ENCODE peak calls at places on chromosomes 7 and 10, in ten cellular contexts. J is brain microvascular endothelial cell, D is cardiac fibroblast, B is ovary, O is esophagus squamous epithelium, G is lower leg skin, P is tibial artery, L is thoracic aorta, Y is cardiac muscle cell, A is tibial nerve. N is an unnamed sample.

GRCh38 chr7:13990319-13990983 is 985 bp upstream of the ETV1 start:
- DNase-seq in G (peak), O (no peak), P (peak), A (no peak), D (peak), L (peak), J (peak), B (no peak), Y (peak), N (peak)

GRCh38 chr10:122777515-122778059 is 68.1 kb downstream of the CUZD1 start:
- DNase-seq in B (no peak), A (no peak), P (no peak), D (no peak), O (no peak), J (no peak), Y (no peak), G (no peak), L (no peak), N (no peak)

GRCh38 chr10:122127943-122128342 is 139.0 kb downstream of the TACC2 start:
- DNase-seq in G (no peak), J (peak), A (no peak), O (no peak), L (no peak), D (no peak), Y (peak), P (peak), B (no peak), N (no peak)

GRCh38 chr7:27167916-27168264 is 2.6 kb upstream of the HOXA9 start:
- DNase-seq in B (no peak), D (no peak), G (no peak), A (no peak), L (no peak), P (peak), O (no peak), J (no peak), Y (no peak), N (no peak)

GRCh38 chr7:134927723-134928122 is 58.6 kb upstream of the AGBL3 start:
- DNase-seq in Y (no peak), B (no peak), O (no peak), P (no peak), G (no peak), L (no peak), J (no peak), A (no peak), D (no peak), N (no peak)

GRCh38 chr7:69906309-69906995 is 308.2 kb downstream of the AUTS2 start:
- DNase-seq in D (peak), G (no peak), Y (peak), O (no peak), L (no peak), J (no peak), A (no peak), P (no peak), B (no peak), N (no peak)

GRCh38 chr7:48837266-48837665 is 87.1 kb upstream of the CDC14C start:
- DNase-seq in L (no peak), Y (no peak), J (no peak), A (no peak), G (no peak), P (no peak), B (no peak), O (no peak), D (no peak), N (no peak)

GRCh38 chr7:3753868-3754267 is 452.8 kb downstream of the SDK1 start:
- DNase-seq in P (no peak), Y (no peak), G (no peak), A (no peak), O (no peak), J (no peak), D (no peak), L (no peak), B (no peak), N (no peak)

GRCh38 chr10:92742331-92743228 is 52.8 kb downstream of the HHEX start:
- DNase-seq in Y (no peak), B (no peak), L (no peak), D (no peak), P (no peak), A (no peak), O (no peak), J (no peak), G (no peak), N (no peak)

GRCh38 chr10:19634163-19634562 is 182.1 kb upstream of the PLXDC2 start:
- DNase-seq in B (no peak), P (no peak), Y (no peak), J (no peak), D (no peak), A (no peak), O (no peak), G (no peak), L (no peak), N (no peak)

GRCh38 chr7:133735222-133735621 is 391.9 kb upstream of the LRGUK start:
- DNase-seq in J (no peak), P (no peak), B (no peak), L (no peak), Y (no peak), A (no peak), O (no peak), G (no peak), D (no peak), N (peak)

GRCh38 chr10:119208553-119208940 is 1.2 kb downstream of the GRK5 start:
- DNase-seq in O (no peak), G (no peak), P (no peak), L (no peak), A (no peak), Y (peak), D (peak), J (no peak), B (no peak), N (peak)

GRCh38 chr7:157432541-157432956 is 95.7 kb downstream of the DNAJB6 start:
- DNase-seq in D (peak), J (peak), P (peak), G (no peak), B (no peak), L (no peak), O (no peak), Y (peak), A (no peak), N (peak)

GRCh38 chr10:43859016-43859525 is 210.4 kb upstream of the ZNF32 start:
- DNase-seq in G (no peak), O (no peak), P (no peak), B (no peak), A (no peak), D (no peak), J (no peak), L (no peak), Y (no peak), N (no peak)

GRCh38 chr10:98956576-98957260 is 278.9 kb downstream of the HPSE2 start:
- DNase-seq in G (no peak), L (no peak), A (no peak), O (no peak), Y (peak), P (no peak), J (peak), D (no peak), B (no peak), N (no peak)

GRCh38 chr7:26078437-26079362 is 73.3 kb upstream of the NFE2L3 start:
- DNase-seq in G (peak), A (peak), B (peak), L (no peak), Y (peak), O (peak), D (peak), P (peak), J (peak), N (no peak)

GRCh38 chr7:25852249-25852994 is 299.6 kb upstream of the NFE2L3 start:
- DNase-seq in G (no peak), P (peak), L (no peak), B (no peak), D (peak), A (peak), Y (peak), O (no peak), J (no peak), N (no peak)

GRCh38 chr7:104499975-104500374 is 171.6 kb downstream of the LHFPL3 start:
- DNase-seq in B (no peak), L (no peak), O (no peak), D (no peak), G (no peak), A (no peak), J (no peak), P (no peak), Y (no peak), N (no peak)

GRCh38 chr10:60444494-60445064 is 54.9 kb upstream of the ANK3 start:
- DNase-seq in A (no peak), Y (peak), O (no peak), G (no peak), L (no peak), J (no peak), P (no peak), D (peak), B (no peak), N (peak)

GRCh38 chr10:110221721-110222261 is 14.4 kb downstream of the MXI1 start:
- DNase-seq in D (peak), P (peak), G (peak), L (peak), B (peak), O (no peak), A (peak), Y (peak), J (peak), N (peak)

GRCh38 chr7:83663131-83663530 is 14.2 kb upstream of the SEMA3E start:
- DNase-seq in P (no peak), A (no peak), L (no peak), Y (no peak), J (no peak), O (no peak), B (no peak), D (no peak), G (no peak), N (no peak)

GRCh38 chr7:91228327-91228726 is 35.9 kb upstream of the FZD1 start:
- DNase-seq in B (no peak), D (no peak), A (no peak), G (no peak), Y (no peak), L (no peak), O (no peak), J (no peak), P (no peak), N (peak)

GRCh38 chr10:132849546-132850031 is 63.6 kb upstream of the NKX6-2 start:
- DNase-seq in A (peak), Y (no peak), D (no peak), G (no peak), J (no peak), L (no peak), P (peak), O (no peak), B (no peak), N (no peak)

GRCh38 chr7:117975436-117975835 is 102.2 kb upstream of the CTTNBP2 start:
- DNase-seq in B (no peak), P (no peak), D (no peak), A (no peak), Y (no peak), O (no peak), J (no peak), G (peak), L (no peak), N (peak)

GRCh38 chr7:112665709-112666108 is 124.5 kb downstream of the TMEM168 start:
- DNase-seq in Y (peak), A (no peak), J (no peak), O (no peak), B (no peak), G (no peak), L (no peak), P (no peak), D (peak), N (peak)

GRCh38 chr10:88216976-88217375 is 353.6 kb downstream of the PTEN start:
- DNase-seq in P (no peak), D (no peak), G (no peak), O (no peak), L (no peak), J (no peak), B (no peak), A (no peak), Y (no peak), N (no peak)

GRCh38 chr7:70693690-70694356 is 438.1 kb upstream of the GALNT17 start:
- DNase-seq in B (peak), Y (peak), A (peak), P (peak), D (peak), O (no peak), L (no peak), G (peak), J (peak), N (peak)

GRCh38 chr10:122176232-122176865 is 94.7 kb upstream of the BTBD16 start:
- DNase-seq in O (no peak), D (no peak), G (no peak), P (no peak), A (no peak), L (no peak), J (peak), B (no peak), Y (peak), N (peak)

GRCh38 chr7:18230271-18230670 is 202.6 kb upstream of the PRPS1L1 start:
- DNase-seq in P (no peak), D (no peak), J (no peak), L (no peak), O (no peak), B (no peak), G (no peak), Y (no peak), A (no peak), N (no peak)

GRCh38 chr7:4634166-4634565 is 47.9 kb upstream of the FOXK1 start:
- DNase-seq in L (no peak), A (no peak), Y (peak), G (no peak), O (no peak), D (peak), P (no peak), J (no peak), B (no peak), N (peak)

GRCh38 chr10:61000769-61001730 is 57.1 kb upstream of the RHOBTB1 start:
- DNase-seq in P (no peak), A (no peak), B (no peak), Y (peak), O (no peak), L (no peak), D (peak), G (no peak), J (no peak), N (no peak)

GRCh38 chr7:157700237-157701005 is 363.6 kb downstream of the DNAJB6 start:
- DNase-seq in J (no peak), A (no peak), G (no peak), D (no peak), B (no peak), O (no peak), P (peak), Y (no peak), L (no peak), N (no peak)

GRCh38 chr10:71780161-71780560 is 6.8 kb upstream of the VSIR start:
- DNase-seq in J (no peak), Y (no peak), L (no peak), O (no peak), A (no peak), D (no peak), B (no peak), G (no peak), P (no peak), N (no peak)

GRCh38 chr7:31373337-31374289 is 33.1 kb upstream of the NEUROD6 start:
- DNase-seq in J (peak), B (no peak), L (no peak), G (no peak), P (no peak), D (peak), Y (peak), A (no peak), O (no peak), N (peak)

GRCh38 chr7:18570890-18571478 is 75.4 kb downstream of the HDAC9 start:
- DNase-seq in Y (peak), D (peak), O (no peak), L (no peak), B (no peak), J (peak), A (no peak), G (no peak), P (no peak), N (peak)

GRCh38 chr10:129952771-129953489 is 11.1 kb downstream of the EBF3 start:
- DNase-seq in O (no peak), G (no peak), J (no peak), Y (peak), B (no peak), P (peak), D (peak), L (no peak), A (no peak), N (peak)

GRCh38 chr10:31929986-31930675 is 1.5 kb upstream of the ARHGAP12 start:
- DNase-seq in P (no peak), G (no peak), J (no peak), A (no peak), L (no peak), Y (peak), B (no peak), O (no peak), D (peak), N (peak)

GRCh38 chr7:142418316-142418715 is 160.5 kb upstream of the PRSS58 start:
- DNase-seq in O (no peak), G (no peak), B (no peak), P (no peak), A (no peak), J (no peak), D (no peak), Y (no peak), L (no peak), N (no peak)

GRCh38 chr10:103933557-103934121 is 15.7 kb upstream of the STN1 start:
- DNase-seq in D (peak), P (no peak), A (no peak), J (no peak), O (no peak), L (no peak), B (no peak), Y (no peak), G (no peak), N (no peak)

DNA sequence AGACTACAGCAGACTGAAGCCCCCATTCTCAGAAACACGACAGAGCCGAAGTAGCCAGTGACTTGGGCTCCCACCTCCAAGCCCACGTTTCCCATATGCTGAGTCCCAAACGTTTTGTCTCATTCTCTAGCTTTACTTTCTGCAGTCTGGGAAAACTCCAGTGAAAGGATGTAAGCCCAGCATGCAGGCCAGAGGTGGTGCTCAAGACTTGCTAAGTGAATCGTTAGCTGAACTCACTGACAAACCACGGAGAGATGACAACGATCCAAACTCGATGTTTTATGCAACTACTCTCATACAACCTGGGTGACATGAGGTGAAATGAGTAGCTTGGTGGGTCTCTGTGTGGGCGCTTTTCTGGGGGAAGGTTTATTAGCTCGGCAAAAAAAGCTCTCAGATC is 731.8 kb downstream of the SUGCT start:
- DNase-seq in D (peak), B (no peak), P (no peak), O (no peak), Y (peak), G (no peak), L (no peak), J (no peak), A (no peak), N (peak)
- TF ChIP-seq CTCF in D (peak), B (no peak), P (no peak), O (no peak), Y (peak), G (no peak), L (no peak), J (peak), A (no peak), N (peak)

DNA sequence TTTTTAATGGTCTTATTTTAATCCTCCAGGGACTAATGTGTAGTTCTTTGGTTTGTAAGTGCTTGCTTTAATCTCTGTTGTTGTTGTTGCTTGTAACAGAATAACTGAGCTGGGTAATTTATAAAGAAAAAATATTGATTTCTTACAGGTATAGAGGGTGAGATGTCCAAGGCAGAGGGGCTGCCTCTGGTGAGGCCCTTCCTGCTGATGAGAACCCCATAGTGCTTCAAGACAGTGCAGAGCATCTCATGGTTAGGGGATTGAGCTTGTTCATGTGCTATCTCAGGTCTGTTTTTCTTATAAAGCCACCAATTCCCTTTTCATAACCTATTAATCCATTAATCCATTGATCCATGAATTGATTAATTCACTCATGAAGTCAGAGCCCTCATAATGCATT is 516.3 kb upstream of the KCND2 start:
- DNase-seq in Y (no peak), P (no peak), G (no peak), B (no peak), L (no peak), O (no peak), D (no peak), J (no peak), A (no peak), N (no peak)
- H3K4me3 ChIP-seq in Y (no peak), P (no peak), G (no peak), B (no peak), L (no peak), O (no peak), D (no peak), J (no peak), A (no peak), N (no peak)

GRCh38 chr7:77757589-77757988 is 40.6 kb downstream of the TMEM60 start:
- DNase-seq in O (no peak), G (no peak), B (no peak), D (no peak), P (no peak), L (no peak), J (no peak), A (no peak), Y (no peak), N (no peak)

GRCh38 chr7:77765906-77766800 is 32.1 kb downstream of the TMEM60 start:
- DNase-seq in J (no peak), G (no peak), L (no peak), P (no peak), D (peak), O (no peak), Y (peak), B (no peak), A (no peak), N (peak)

GRCh38 chr7:77759294-77759889 is 38.8 kb downstream of the TMEM60 start:
- DNase-seq in L (peak), D (peak), J (peak), P (no peak), O (no peak), Y (peak), B (peak), G (peak), A (peak), N (peak)

DNA sequence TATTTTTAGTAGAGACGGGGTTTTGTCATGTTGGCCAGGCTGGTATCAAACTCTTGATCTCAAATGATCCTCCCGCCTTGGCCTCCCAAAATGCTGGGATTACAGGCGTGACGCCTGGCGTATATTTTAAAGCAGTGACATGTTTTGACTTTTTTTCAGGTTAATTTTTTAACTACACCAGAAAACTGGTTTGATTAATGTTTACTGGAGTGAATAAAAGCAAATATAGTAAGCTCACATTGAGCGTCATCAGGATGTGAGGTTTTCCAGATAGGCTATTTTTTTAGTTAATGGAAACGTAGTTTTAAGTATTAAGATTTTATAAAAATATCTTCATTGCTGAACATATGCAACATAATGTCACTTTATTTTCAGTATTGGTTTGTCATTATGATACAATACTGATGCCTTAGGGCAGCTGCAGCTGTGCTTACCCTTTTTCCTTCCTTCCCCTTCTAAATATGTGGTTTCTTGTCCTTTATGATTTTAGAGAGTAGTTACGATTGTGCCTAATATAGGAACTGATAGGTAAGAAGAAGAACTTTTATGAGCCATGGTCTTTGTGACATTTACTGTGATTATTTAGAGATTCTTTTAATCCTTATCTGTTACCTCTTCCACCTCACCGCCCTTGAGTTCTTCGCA is 37.3 kb downstream of the TMEM60 start:
- DNase-seq in J (no peak), B (no peak), L (no peak), Y (no peak), O (no peak), G (no peak), P (no peak), D (no peak), A (no peak), N (no peak)
- TF ChIP-seq CTCF in J (no peak), B (no peak), L (no peak), Y (no peak), O (no peak), G (no peak), P (no peak), D (no peak), A (no peak), N (no peak)

GRCh38 chr7:33903770-33904679 is 1.3 kb upstream of the BMPER start:
- DNase-seq in D (peak), P (peak), J (no peak), Y (peak), A (peak), B (peak), L (no peak), O (no peak), G (no peak), N (peak)

GRCh38 chr7:33904680-33905388 is 505 bp upstream of the BMPER start:
- DNase-seq in A (no peak), P (peak), G (no peak), D (peak), O (no peak), J (no peak), B (peak), Y (peak), L (no peak), N (peak)

GRCh38 chr7:33907625-33908024 is 2.3 kb downstream of the BMPER start:
- DNase-seq in Y (no peak), L (no peak), J (no peak), O (no peak), G (no peak), A (no peak), B (no peak), P (no peak), D (no peak), N (no peak)

GRCh38 chr7:33906697-33907096 is 1.4 kb downstream of the BMPER start:
- DNase-seq in A (no peak), L (no peak), P (no peak), O (no peak), J (no peak), Y (no peak), G (no peak), D (no peak), B (no peak), N (no peak)

GRCh38 chr7:33905389-33906032 is at the start of gene BMPER:
- DNase-seq in Y (no peak), P (peak), A (no peak), O (no peak), D (no peak), J (no peak), L (no peak), B (peak), G (no peak), N (no peak)
- H3K4me3 ChIP-seq in Y (peak), P (peak), A (peak), O (peak), D (peak), J (peak), L (peak), B (peak), G (peak), N (peak)